ENCODE peak calls at places on chromosomes 13 and 19, in ten cellular contexts. J, M, T, U, Y, O, R, V, L and B are unnamed samples.

GRCh38 chr13:110575322-110576069 is 14.0 kb upstream of the RAB20 start:
- DNase-seq in J (peak), M (no peak), T (no peak), U (no peak), Y (no peak), O (no peak), R (peak), V (no peak), L (peak), B (no peak)

GRCh38 chr19:33047422-33047821 is 17.3 kb downstream of the RHPN2 start:
- DNase-seq in J (no peak), M (no peak), T (no peak), U (no peak), Y (no peak), O (no peak), R (no peak), V (no peak), L (no peak), B (no peak)

GRCh38 chr19:15702590-15702930 is 25.3 kb upstream of the OR10H2 start:
- DNase-seq in J (no peak), M (peak), T (peak), U (peak), Y (no peak), O (no peak), R (peak), V (no peak), L (peak), B (peak)

GRCh38 chr13:113113846-113114271 is 8.3 kb downstream of the F7 start:
- DNase-seq in J (no peak), M (no peak), T (no peak), U (no peak), Y (no peak), O (no peak), R (no peak), V (no peak), L (no peak), B (no peak)

GRCh38 chr19:866769-867300 is 7.4 kb downstream of the CFD start:
- DNase-seq in J (no peak), M (no peak), T (no peak), U (no peak), Y (no peak), O (no peak), R (no peak), V (no peak), L (no peak), B (no peak)

GRCh38 chr19:35446194-35446593 is 1.9 kb upstream of the FFAR2 start:
- DNase-seq in J (no peak), M (no peak), T (no peak), U (no peak), Y (no peak), O (no peak), R (no peak), V (no peak), L (no peak), B (no peak)

GRCh38 chr13:48126944-48127814 is 32.3 kb upstream of the MED4 start:
- DNase-seq in J (peak), M (peak), T (no peak), U (peak), Y (peak), O (peak), R (peak), V (no peak), L (peak), B (peak)

GRCh38 chr13:93963266-93964131 is 516.0 kb downstream of the DCT start:
- DNase-seq in J (peak), M (no peak), T (no peak), U (no peak), Y (no peak), O (no peak), R (peak), V (no peak), L (no peak), B (no peak)

GRCh38 chr13:97234742-97235141 is 12.6 kb downstream of the MBNL2 start:
- DNase-seq in J (no peak), M (no peak), T (no peak), U (no peak), Y (no peak), O (no peak), R (no peak), V (no peak), L (no peak), B (no peak)

GRCh38 chr13:90375851-90376250 is 971.6 kb upstream of the MIR17HG start:
- DNase-seq in J (no peak), M (no peak), T (no peak), U (no peak), Y (no peak), O (no peak), R (peak), V (no peak), L (no peak), B (no peak)